ENCODE peak calls at places on chromosome 11, in five cellular contexts. One of them, this sample, is unnamed.

GRCh38 chr11:64009710-64010109 is 23.5 kb downstream of the OTUB1 start:
- DNase-seq in HepG2: no peak
- DNase-seq in SK-N-SH: no peak
- DNase-seq in H1: no peak
- DNase-seq in K562: no peak
- DNase-seq in this sample: no peak

GRCh38 chr11:94519478-94520084 is 7.3 kb downstream of the C11orf97 start:
- DNase-seq in H1: no peak
- DNase-seq in HepG2: no peak
- DNase-seq in K562: peak
- DNase-seq in SK-N-SH: peak
- DNase-seq in this sample: peak

GRCh38 chr11:69943066-69943465 is 123.8 kb upstream of the FGF3 start:
- DNase-seq in H1: no peak
- DNase-seq in K562: no peak
- DNase-seq in SK-N-SH: no peak
- DNase-seq in HepG2: peak
- DNase-seq in this sample: no peak

GRCh38 chr11:19474954-19475811 is 234.4 kb upstream of the E2F8 start:
- DNase-seq in HepG2: no peak
- DNase-seq in H1: no peak
- DNase-seq in SK-N-SH: peak
- DNase-seq in K562: no peak
- DNase-seq in this sample: no peak

GRCh38 chr11:70153133-70153727 is 49.9 kb upstream of the FADD start:
- DNase-seq in HepG2: no peak
- DNase-seq in H1: no peak
- DNase-seq in SK-N-SH: no peak
- DNase-seq in K562: no peak
- DNase-seq in this sample: no peak

GRCh38 chr11:115145316-115145715 is 358.9 kb downstream of the CADM1 start:
- DNase-seq in K562: no peak
- DNase-seq in H1: no peak
- DNase-seq in HepG2: no peak
- DNase-seq in SK-N-SH: peak
- DNase-seq in this sample: no peak

GRCh38 chr11:76910620-76911414 is 50.1 kb downstream of the ACER3 start:
- DNase-seq in HepG2: no peak
- DNase-seq in K562: no peak
- DNase-seq in H1: no peak
- DNase-seq in SK-N-SH: no peak
- DNase-seq in this sample: no peak

GRCh38 chr11:23585700-23586099 is 725.4 kb upstream of the CCDC179 start:
- DNase-seq in SK-N-SH: no peak
- DNase-seq in HepG2: no peak
- DNase-seq in H1: no peak
- DNase-seq in K562: no peak
- DNase-seq in this sample: no peak

GRCh38 chr11:131693756-131694155 is 323.3 kb downstream of the NTM start:
- DNase-seq in K562: no peak
- DNase-seq in H1: no peak
- DNase-seq in SK-N-SH: no peak
- DNase-seq in HepG2: no peak
- DNase-seq in this sample: no peak

GRCh38 chr11:3642071-3642951 is 519 bp upstream of the ART5 start:
- DNase-seq in H1: peak
- DNase-seq in SK-N-SH: peak
- DNase-seq in K562: peak
- DNase-seq in HepG2: peak
- DNase-seq in this sample: no peak

GRCh38 chr11:20762112-20762511 is 92.7 kb downstream of the NELL1 start:
- DNase-seq in SK-N-SH: no peak
- DNase-seq in H1: no peak
- DNase-seq in K562: no peak
- DNase-seq in HepG2: no peak
- DNase-seq in this sample: no peak

GRCh38 chr11:113448311-113448666 is 26.9 kb downstream of the DRD2 start:
- DNase-seq in H1: no peak
- DNase-seq in K562: no peak
- DNase-seq in SK-N-SH: no peak
- DNase-seq in HepG2: no peak
- DNase-seq in this sample: no peak

GRCh38 chr11:36455658-36456111 is 54.4 kb downstream of the TRAF6 start:
- DNase-seq in K562: no peak
- DNase-seq in HepG2: no peak
- DNase-seq in H1: no peak
- DNase-seq in SK-N-SH: peak
- DNase-seq in this sample: peak

GRCh38 chr11:2975594-2975993 is 16.5 kb downstream of the NAP1L4 start:
- DNase-seq in SK-N-SH: peak
- DNase-seq in K562: peak
- DNase-seq in HepG2: peak
- DNase-seq in H1: no peak
- DNase-seq in this sample: no peak

GRCh38 chr11:114254571-114255146 is 41.5 kb upstream of the NNMT start:
- DNase-seq in H1: no peak
- DNase-seq in K562: no peak
- DNase-seq in SK-N-SH: no peak
- DNase-seq in HepG2: no peak
- DNase-seq in this sample: no peak

GRCh38 chr11:133803026-133803425 is 42.3 kb downstream of the SPATA19 start:
- DNase-seq in SK-N-SH: no peak
- DNase-seq in K562: no peak
- DNase-seq in H1: no peak
- DNase-seq in HepG2: peak
- DNase-seq in this sample: no peak

DNA sequence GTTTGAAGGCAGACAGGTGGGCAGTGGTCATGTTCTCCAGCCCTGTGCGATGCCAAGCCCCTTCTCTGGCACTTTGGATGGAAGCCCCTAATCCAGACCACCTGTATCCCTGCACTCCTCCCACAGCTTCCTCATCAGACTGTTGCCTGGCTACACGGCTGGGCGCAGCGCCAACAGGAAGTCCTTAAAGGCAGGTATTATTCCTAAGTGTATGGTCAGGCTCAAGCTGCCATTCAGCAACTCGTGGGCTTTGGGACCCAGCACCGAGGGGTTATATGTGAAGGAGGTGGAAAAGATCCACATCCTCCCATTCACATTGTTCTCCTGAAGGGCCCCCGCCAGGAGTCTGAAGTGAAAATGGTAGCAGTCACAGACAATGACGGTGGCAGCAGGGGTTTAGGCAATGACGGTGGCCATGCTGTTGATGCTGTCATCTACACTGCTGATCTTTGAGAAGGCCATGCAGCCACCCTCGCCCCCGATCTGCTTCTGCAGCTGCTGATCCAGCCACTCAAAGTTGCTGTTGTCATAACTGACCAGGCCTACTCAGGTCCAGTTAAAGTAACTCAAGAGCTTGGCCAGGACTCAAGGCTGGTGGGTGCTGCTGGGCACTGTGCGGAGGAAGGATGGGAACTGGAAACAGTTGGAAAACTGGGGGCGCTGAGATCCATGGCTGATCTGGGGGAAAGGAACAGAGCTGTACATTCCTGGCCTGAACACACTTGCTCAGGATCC is 27.7 kb downstream of the OR6Q1 start:
- DNase-seq in SK-N-SH: no peak
- DNase-seq in H1: no peak
- DNase-seq in HepG2: no peak
- DNase-seq in K562: no peak
- DNase-seq in this sample: no peak
- H3K27ac ChIP-seq in SK-N-SH: no peak
- H3K27ac ChIP-seq in H1: peak
- H3K27ac ChIP-seq in HepG2: peak
- H3K27ac ChIP-seq in K562: no peak
- H3K27ac ChIP-seq in this sample: no peak

GRCh38 chr11:11027271-11027670 is 169.4 kb upstream of the ZBED5 start:
- DNase-seq in H1: no peak
- DNase-seq in HepG2: no peak
- DNase-seq in K562: no peak
- DNase-seq in SK-N-SH: no peak
- DNase-seq in this sample: no peak
- TF ChIP-seq GABPA in H1: no peak
- TF ChIP-seq GABPA in HepG2: no peak
- TF ChIP-seq GABPA in K562: no peak
- TF ChIP-seq GABPA in SK-N-SH: no peak
- TF ChIP-seq GABPA in this sample: no peak

GRCh38 chr11:105911454-105911853 is 110.6 kb downstream of the MSANTD4 start:
- DNase-seq in K562: no peak
- DNase-seq in SK-N-SH: no peak
- DNase-seq in HepG2: no peak
- DNase-seq in H1: no peak
- DNase-seq in this sample: no peak
- TF ChIP-seq POLR2AphosphoS5 in K562: no peak
- TF ChIP-seq POLR2AphosphoS5 in SK-N-SH: peak
- TF ChIP-seq POLR2AphosphoS5 in HepG2: no peak
- TF ChIP-seq POLR2AphosphoS5 in H1: no peak
- TF ChIP-seq POLR2AphosphoS5 in this sample: no peak

DNA sequence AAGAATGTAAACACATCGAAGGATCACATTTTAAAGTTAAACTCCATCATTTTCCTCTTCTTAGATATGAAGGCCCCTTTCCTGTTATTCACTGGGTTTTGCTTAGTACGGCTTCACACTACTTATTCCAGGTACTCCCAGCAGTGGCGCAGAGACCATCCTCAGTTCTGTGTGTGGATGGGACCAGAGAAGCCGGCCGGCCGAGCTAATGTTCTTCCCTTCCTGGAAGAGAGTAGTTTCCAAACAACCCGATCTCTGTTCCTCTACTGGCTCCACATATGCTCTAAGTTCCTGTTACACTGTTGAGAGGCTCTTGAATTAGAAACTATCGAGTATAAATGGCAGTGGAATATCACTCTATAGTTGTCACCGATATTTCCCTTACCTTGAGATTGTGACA is 684 bp upstream of the NFRKB start:
- DNase-seq in H1: no peak
- DNase-seq in SK-N-SH: peak
- DNase-seq in K562: no peak
- DNase-seq in HepG2: no peak
- DNase-seq in this sample: peak
- H3K27ac ChIP-seq in H1: no peak
- H3K27ac ChIP-seq in SK-N-SH: peak
- H3K27ac ChIP-seq in K562: no peak
- H3K27ac ChIP-seq in HepG2: peak
- H3K27ac ChIP-seq in this sample: peak

GRCh38 chr11:10396771-10397170 is 58.3 kb upstream of the AMPD3 start:
- DNase-seq in SK-N-SH: no peak
- DNase-seq in H1: no peak
- DNase-seq in HepG2: no peak
- DNase-seq in K562: no peak
- DNase-seq in this sample: no peak
- TF ChIP-seq GABPA in SK-N-SH: no peak
- TF ChIP-seq GABPA in H1: no peak
- TF ChIP-seq GABPA in HepG2: no peak
- TF ChIP-seq GABPA in K562: no peak
- TF ChIP-seq GABPA in this sample: no peak